ENCODE peak calls at places on chromosome 1, in seven cellular contexts. R, U, D, L, E, Z and G are unnamed samples.

GRCh38 chr1:8061673-8062386 is 35.7 kb upstream of the ERRFI1 start:
- DNase-seq in R (no peak), U (peak), D (no peak), L (no peak), E (no peak), Z (peak), G (no peak)

GRCh38 chr1:61130338-61131000 is 48.1 kb downstream of the NFIA start:
- DNase-seq in R (no peak), U (no peak), D (no peak), L (no peak), E (no peak), Z (no peak), G (no peak)

GRCh38 chr1:43552813-43553212 is 22.1 kb downstream of the PTPRF start:
- DNase-seq in R (no peak), U (peak), D (no peak), L (no peak), E (no peak), Z (no peak), G (no peak)

GRCh38 chr1:208112380-208112779 is 131.8 kb downstream of the PLXNA2 start:
- DNase-seq in R (no peak), U (no peak), D (no peak), L (no peak), E (no peak), Z (no peak), G (no peak)

GRCh38 chr1:109509176-109510134 is at the start of gene AMIGO1:
- DNase-seq in R (no peak), U (peak), D (peak), L (no peak), E (no peak), Z (peak), G (peak)

GRCh38 chr1:86064899-86065298 is 91.7 kb downstream of the COL24A1 start:
- DNase-seq in R (no peak), U (no peak), D (no peak), L (no peak), E (no peak), Z (no peak), G (no peak)

GRCh38 chr1:221829327-221830011 is 87.6 kb upstream of the DUSP10 start:
- DNase-seq in R (no peak), U (peak), D (no peak), L (no peak), E (no peak), Z (peak), G (no peak)

GRCh38 chr1:12166834-12167492 is at the start of gene TNFRSF1B:
- DNase-seq in R (no peak), U (peak), D (peak), L (no peak), E (no peak), Z (peak), G (peak)

GRCh38 chr1:116006486-116006964 is 30.2 kb downstream of the SLC22A15 start:
- DNase-seq in R (no peak), U (no peak), D (no peak), L (peak), E (no peak), Z (no peak), G (no peak)

GRCh38 chr1:164843743-164844500 is 284.9 kb downstream of the PBX1 start:
- DNase-seq in R (no peak), U (peak), D (no peak), L (no peak), E (no peak), Z (peak), G (no peak)

GRCh38 chr1:76572229-76572628 is 295.1 kb upstream of the ST6GALNAC5 start:
- DNase-seq in R (no peak), U (no peak), D (no peak), L (no peak), E (no peak), Z (no peak), G (no peak)

GRCh38 chr1:17759114-17759513 is 4.0 kb downstream of the ACTL8 start:
- DNase-seq in R (peak), U (no peak), D (peak), L (no peak), E (peak), Z (no peak), G (no peak)

GRCh38 chr1:218878369-218878768 is 295.3 kb upstream of the LYPLAL1 start:
- DNase-seq in R (no peak), U (peak), D (no peak), L (no peak), E (no peak), Z (peak), G (no peak)

GRCh38 chr1:65813956-65814355 is 21.3 kb downstream of the PDE4B start:
- DNase-seq in R (no peak), U (peak), D (no peak), L (no peak), E (no peak), Z (no peak), G (no peak)

GRCh38 chr1:154179951-154180687 is 11.8 kb downstream of the TPM3 start:
- DNase-seq in R (no peak), U (no peak), D (no peak), L (no peak), E (no peak), Z (no peak), G (no peak)

GRCh38 chr1:108080448-108080847 is 115.5 kb upstream of the VAV3 start:
- DNase-seq in R (no peak), U (no peak), D (no peak), L (no peak), E (no peak), Z (no peak), G (no peak)

GRCh38 chr1:201758508-201759050 is 70.4 kb upstream of the IPO9 start:
- DNase-seq in R (no peak), U (no peak), D (no peak), L (no peak), E (no peak), Z (no peak), G (no peak)

GRCh38 chr1:112581530-112582192 is 37.3 kb downstream of the ST7L start:
- DNase-seq in R (no peak), U (peak), D (no peak), L (no peak), E (no peak), Z (peak), G (no peak)

GRCh38 chr1:31886866-31887265 is 51.3 kb downstream of the PTP4A2 start:
- DNase-seq in R (no peak), U (no peak), D (no peak), L (no peak), E (no peak), Z (no peak), G (no peak)

GRCh38 chr1:78490861-78491310 is at the start of gene PTGFR:
- DNase-seq in R (no peak), U (peak), D (no peak), L (no peak), E (no peak), Z (peak), G (peak)

GRCh38 chr1:93255222-93256079 is 74.9 kb downstream of the CCDC18 start:
- DNase-seq in R (no peak), U (peak), D (no peak), L (no peak), E (no peak), Z (no peak), G (no peak)

GRCh38 chr1:41533731-41534080 is 49.2 kb upstream of the EDN2 start:
- DNase-seq in R (no peak), U (no peak), D (no peak), L (no peak), E (no peak), Z (no peak), G (no peak)

GRCh38 chr1:95098196-95098595 is 19.0 kb upstream of the TLCD4 start:
- DNase-seq in R (no peak), U (peak), D (no peak), L (no peak), E (no peak), Z (no peak), G (no peak)

GRCh38 chr1:59549903-59550302 is 253.0 kb downstream of the FGGY start:
- DNase-seq in R (no peak), U (peak), D (no peak), L (no peak), E (peak), Z (no peak), G (no peak)

GRCh38 chr1:12547586-12548225 is 70.3 kb downstream of the DHRS3 start:
- DNase-seq in R (no peak), U (no peak), D (no peak), L (no peak), E (no peak), Z (no peak), G (no peak)

GRCh38 chr1:32345289-32345827 is 9.3 kb upstream of the MARCKSL1 start:
- DNase-seq in R (no peak), U (peak), D (peak), L (no peak), E (peak), Z (peak), G (no peak)

GRCh38 chr1:13733705-13734104 is 33.7 kb downstream of the PRDM2 start:
- DNase-seq in R (no peak), U (no peak), D (no peak), L (no peak), E (no peak), Z (no peak), G (no peak)

GRCh38 chr1:13731897-13732296 is 31.9 kb downstream of the PRDM2 start:
- DNase-seq in R (no peak), U (no peak), D (no peak), L (no peak), E (no peak), Z (no peak), G (no peak)

GRCh38 chr1:13732971-13733667 is 33.1 kb downstream of the PRDM2 start:
- DNase-seq in R (no peak), U (no peak), D (no peak), L (no peak), E (no peak), Z (no peak), G (no peak)

GRCh38 chr1:13730301-13730700 is 30.3 kb downstream of the PRDM2 start:
- DNase-seq in R (no peak), U (no peak), D (no peak), L (no peak), E (no peak), Z (no peak), G (no peak)

GRCh38 chr1:13730751-13731482 is 30.9 kb downstream of the PRDM2 start:
- DNase-seq in R (no peak), U (peak), D (peak), L (peak), E (no peak), Z (peak), G (no peak)
- TF ChIP-seq POLR2A in R (no peak), U (no peak), D (no peak), L (peak), E (no peak), Z (no peak), G (no peak)

DNA sequence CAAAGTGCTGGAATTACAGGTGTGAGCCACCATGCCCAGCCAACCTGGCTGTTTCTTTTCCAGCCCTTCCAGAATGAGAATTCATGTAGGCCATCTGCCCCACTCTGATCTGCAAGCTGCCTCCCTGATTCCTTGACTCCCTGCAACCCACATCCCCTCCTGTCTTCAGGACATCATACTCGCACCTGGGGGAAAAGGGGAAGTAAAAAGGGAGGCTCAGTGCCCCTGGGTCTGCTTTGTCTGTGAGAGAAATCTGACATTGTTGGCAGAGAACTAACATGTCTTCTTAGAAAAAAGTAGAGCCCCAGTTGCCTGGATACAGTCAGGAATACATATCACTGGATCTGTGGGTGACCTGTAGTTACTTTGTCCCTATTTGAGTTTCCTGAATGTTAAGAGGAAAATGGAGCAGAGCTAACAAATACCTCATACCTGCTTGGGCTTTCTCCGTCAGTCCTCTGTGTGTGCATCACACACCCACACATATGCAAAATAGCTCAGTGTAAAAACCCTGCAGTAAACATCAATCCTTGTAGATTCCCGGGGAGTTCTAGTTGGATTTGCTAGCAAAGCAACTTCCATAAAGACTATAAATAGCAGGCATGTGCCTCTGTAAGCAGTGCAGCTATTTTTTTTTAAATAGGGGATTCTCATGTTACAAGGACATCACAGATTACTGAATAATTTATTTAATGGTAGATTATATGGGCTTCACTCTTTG is 62.9 kb downstream of the TEX35 start:
- DNase-seq in R (no peak), U (peak), D (no peak), L (peak), E (no peak), Z (peak), G (no peak)
- H3K9ac ChIP-seq in R (no peak), U (no peak), D (no peak), L (no peak), E (no peak), Z (no peak), G (no peak)

GRCh38 chr1:2212542-2213491 is 15.3 kb upstream of the SKI start:
- DNase-seq in R (peak), U (peak), D (peak), L (no peak), E (peak), Z (peak), G (peak)
- TF ChIP-seq POLR2A in R (no peak), U (peak), D (no peak), L (no peak), E (no peak), Z (peak), G (no peak)

GRCh38 chr1:152109231-152109997 is 5.8 kb downstream of the TCHH start:
- DNase-seq in R (no peak), U (peak), D (no peak), L (no peak), E (no peak), Z (no peak), G (peak)
- H3K9ac ChIP-seq in R (no peak), U (no peak), D (no peak), L (no peak), E (no peak), Z (no peak), G (no peak)

GRCh38 chr1:26530540-26530897 is 958 bp downstream of the RPS6KA1 start:
- DNase-seq in R (no peak), U (no peak), D (peak), L (no peak), E (no peak), Z (no peak), G (no peak)

GRCh38 chr1:26529405-26529654 is 231 bp upstream of the RPS6KA1 start:
- DNase-seq in R (no peak), U (no peak), D (no peak), L (no peak), E (no peak), Z (no peak), G (no peak)

GRCh38 chr1:26529655-26530539 is at the start of gene RPS6KA1:
- DNase-seq in R (no peak), U (peak), D (peak), L (no peak), E (peak), Z (peak), G (no peak)

GRCh38 chr1:26531651-26532131 is 2.1 kb downstream of the RPS6KA1 start:
- DNase-seq in R (no peak), U (no peak), D (no peak), L (no peak), E (no peak), Z (no peak), G (no peak)

GRCh38 chr1:26530898-26531598 is 1.5 kb downstream of the RPS6KA1 start:
- DNase-seq in R (peak), U (peak), D (peak), L (no peak), E (peak), Z (no peak), G (peak)
- TF ChIP-seq POLR2A in R (no peak), U (no peak), D (no peak), L (no peak), E (no peak), Z (no peak), G (peak)

GRCh38 chr1:168687796-168688195 is 41.2 kb downstream of the DPT start:
- DNase-seq in R (no peak), U (no peak), D (peak), L (no peak), E (peak), Z (no peak), G (no peak)
- H3K9ac ChIP-seq in R (no peak), U (no peak), D (no peak), L (no peak), E (peak), Z (no peak), G (no peak)

DNA sequence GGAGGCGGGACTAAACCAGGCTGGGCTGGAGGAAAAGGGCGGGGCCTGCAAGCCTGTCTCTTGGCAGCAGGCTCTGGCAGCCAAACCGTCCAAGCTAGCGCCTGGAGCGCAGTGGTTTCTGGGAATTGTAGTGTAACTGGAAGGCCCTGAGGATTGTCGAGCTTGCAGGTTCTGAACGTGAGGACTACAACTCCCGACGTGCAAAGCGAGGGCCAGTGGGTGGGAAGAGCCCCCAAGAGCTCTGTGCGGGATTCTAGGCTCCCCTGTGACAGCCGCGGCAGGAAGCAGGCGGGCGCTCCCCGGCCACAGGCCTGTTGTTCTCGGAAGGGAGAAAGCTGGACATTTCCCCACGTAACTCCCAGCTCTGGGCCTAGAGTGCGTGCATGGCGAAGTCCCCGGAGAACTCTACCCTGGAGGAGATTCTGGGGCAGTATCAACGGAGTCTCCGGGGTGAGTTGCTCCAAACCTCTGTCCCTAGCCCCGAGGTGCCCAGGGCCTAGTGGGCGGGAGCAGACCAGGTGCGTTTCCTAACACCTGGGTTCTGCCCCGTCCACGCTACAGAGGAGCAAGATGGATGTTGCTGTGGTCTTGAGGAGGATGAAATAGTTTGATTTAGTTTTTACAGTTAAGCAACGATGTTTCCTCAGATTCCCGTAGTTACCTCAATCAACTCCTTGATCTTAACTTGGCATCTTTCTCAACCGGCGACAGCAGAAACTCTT is at the start of gene SDCCAG8:
- DNase-seq in R (peak), U (peak), D (peak), L (peak), E (peak), Z (peak), G (peak)
- TF ChIP-seq POLR2A in R (no peak), U (peak), D (peak), L (peak), E (peak), Z (peak), G (no peak)

GRCh38 chr1:64162151-64162550 is 41.3 kb upstream of the UBE2U start:
- DNase-seq in R (no peak), U (no peak), D (no peak), L (no peak), E (no peak), Z (no peak), G (no peak)
- H3K9ac ChIP-seq in R (no peak), U (no peak), D (no peak), L (no peak), E (no peak), Z (no peak), G (no peak)

GRCh38 chr1:157154940-157155514 is 16.8 kb upstream of the ETV3 start:
- DNase-seq in R (no peak), U (peak), D (peak), L (no peak), E (peak), Z (peak), G (no peak)
- TF ChIP-seq POLR2A in R (no peak), U (no peak), D (no peak), L (no peak), E (no peak), Z (no peak), G (no peak)